ENCODE peak calls at places on chromosomes 3 and 15, in six cellular contexts. G is fibroblast of the aortic adventitia; Z is A549; C is CD8-positive, alpha-beta T cell; I is T1000; X is heart left ventricle. V is an unnamed sample.

GRCh38 chr3:165725296-165725695 is 111.9 kb downstream of the BCHE start:
- DNase-seq in G (peak), Z (no peak), C (no peak), I (no peak), X (no peak), V (no peak)

GRCh38 chr15:30953731-30954378 is 37.6 kb downstream of the MTMR10 start:
- DNase-seq in G (peak), Z (peak), C (no peak), I (peak), X (no peak), V (peak)

GRCh38 chr15:64430000-64430735 is 30.2 kb upstream of the ZNF609 start:
- DNase-seq in G (peak), Z (no peak), C (peak), I (no peak), X (peak), V (peak)

GRCh38 chr3:7879572-7879971 is 622.1 kb upstream of the LMCD1 start:
- DNase-seq in G (no peak), Z (no peak), C (no peak), I (no peak), X (no peak), V (no peak)

GRCh38 chr3:130755666-130756065 is 9.0 kb upstream of the PIK3R4 start:
- DNase-seq in G (no peak), Z (no peak), C (no peak), I (no peak), X (no peak), V (no peak)

GRCh38 chr3:113531826-113532697 is at the start of gene SIDT1:
- DNase-seq in G (no peak), Z (peak), C (peak), I (no peak), X (peak), V (no peak)

GRCh38 chr3:385151-385550 is 188.6 kb downstream of the CHL1 start:
- DNase-seq in G (no peak), Z (no peak), C (no peak), I (peak), X (no peak), V (peak)

GRCh38 chr3:79367803-79368202 is 400.0 kb downstream of the ROBO1 start:
- DNase-seq in G (no peak), Z (no peak), C (no peak), I (no peak), X (no peak), V (no peak)

GRCh38 chr3:196524527-196524926 is 9.4 kb upstream of the SMCO1 start:
- DNase-seq in G (no peak), Z (no peak), C (no peak), I (no peak), X (no peak), V (peak)

GRCh38 chr15:50996641-50997040 is 88.2 kb downstream of the AP4E1 start:
- DNase-seq in G (peak), Z (no peak), C (no peak), I (no peak), X (no peak), V (peak)

GRCh38 chr3:188179006-188179966 is 25.3 kb downstream of the LPP start:
- DNase-seq in G (peak), Z (no peak), C (no peak), I (no peak), X (peak), V (peak)

GRCh38 chr15:85854345-85855097 is 59.8 kb upstream of the KLHL25 start:
- DNase-seq in G (peak), Z (peak), C (peak), I (peak), X (peak), V (peak)

GRCh38 chr3:190124067-190124466 is 3.4 kb upstream of the P3H2 start:
- DNase-seq in G (no peak), Z (no peak), C (no peak), I (no peak), X (no peak), V (no peak)

GRCh38 chr3:143471705-143472104 is 352.1 kb downstream of the CHST2 start:
- DNase-seq in G (no peak), Z (no peak), C (no peak), I (no peak), X (no peak), V (no peak)